ENCODE peak calls at places on chromosomes 13 and 19, in four cellular contexts. One of them, this sample, is unnamed.

GRCh38 chr13:33446821-33447481 is 161.4 kb upstream of the STARD13 start:
- DNase-seq in astrocyte of the spinal cord: no peak
- DNase-seq in fibroblast of pulmonary artery: no peak
- DNase-seq in thoracic aorta: no peak
- DNase-seq in this sample: no peak

GRCh38 chr13:49494645-49495044 is 1.1 kb upstream of the PHF11 start:
- DNase-seq in astrocyte of the spinal cord: no peak
- DNase-seq in fibroblast of pulmonary artery: no peak
- DNase-seq in thoracic aorta: no peak
- DNase-seq in this sample: no peak

GRCh38 chr19:37920591-37921450 is 13.8 kb downstream of the SIPA1L3 start:
- DNase-seq in astrocyte of the spinal cord: no peak
- DNase-seq in fibroblast of pulmonary artery: no peak
- DNase-seq in thoracic aorta: no peak
- DNase-seq in this sample: no peak

GRCh38 chr19:44212865-44213346 is 574 bp downstream of the ZNF227 start:
- DNase-seq in astrocyte of the spinal cord: peak; percentile 42
- DNase-seq in fibroblast of pulmonary artery: peak; percentile 37
- DNase-seq in thoracic aorta: no peak
- DNase-seq in this sample: no peak

GRCh38 chr13:30569901-30570576 is 47.7 kb upstream of the USPL1 start:
- DNase-seq in astrocyte of the spinal cord: peak; percentile 96
- DNase-seq in fibroblast of pulmonary artery: peak; percentile 92
- DNase-seq in thoracic aorta: peak; percentile 25
- DNase-seq in this sample: no peak

GRCh38 chr19:7360393-7360984 is 11.8 kb downstream of the ARHGEF18 start:
- DNase-seq in astrocyte of the spinal cord: no peak
- DNase-seq in fibroblast of pulmonary artery: peak; percentile 47
- DNase-seq in thoracic aorta: no peak
- DNase-seq in this sample: no peak

GRCh38 chr13:66992183-66992582 is 238.0 kb downstream of the PCDH9 start:
- DNase-seq in astrocyte of the spinal cord: peak; percentile 74
- DNase-seq in fibroblast of pulmonary artery: peak; percentile 73
- DNase-seq in thoracic aorta: no peak
- DNase-seq in this sample: no peak

GRCh38 chr13:72186730-72187422 is 319.9 kb upstream of the DACH1 start:
- DNase-seq in astrocyte of the spinal cord: no peak
- DNase-seq in fibroblast of pulmonary artery: no peak
- DNase-seq in thoracic aorta: no peak
- DNase-seq in this sample: no peak

GRCh38 chr19:32387701-32388392 is 17.7 kb upstream of the DPY19L3 start:
- DNase-seq in astrocyte of the spinal cord: peak; percentile 70
- DNase-seq in fibroblast of pulmonary artery: no peak
- DNase-seq in thoracic aorta: no peak
- DNase-seq in this sample: no peak

GRCh38 chr19:45780448-45781281 is 1.6 kb downstream of the DMPK start:
- DNase-seq in astrocyte of the spinal cord: no peak
- DNase-seq in fibroblast of pulmonary artery: no peak
- DNase-seq in thoracic aorta: no peak
- DNase-seq in this sample: no peak

GRCh38 chr13:74771964-74772363 is 637.8 kb upstream of the KLF12 start:
- DNase-seq in astrocyte of the spinal cord: peak; percentile 87
- DNase-seq in fibroblast of pulmonary artery: peak; percentile 78
- DNase-seq in thoracic aorta: no peak
- DNase-seq in this sample: no peak

GRCh38 chr13:105847532-105848295 is 687.7 kb downstream of the EFNB2 start:
- DNase-seq in astrocyte of the spinal cord: peak; percentile 44
- DNase-seq in fibroblast of pulmonary artery: peak; percentile 3
- DNase-seq in thoracic aorta: no peak
- DNase-seq in this sample: no peak

GRCh38 chr19:32318884-32319520 is 26.4 kb upstream of the ZNF507 start:
- DNase-seq in astrocyte of the spinal cord: no peak
- DNase-seq in fibroblast of pulmonary artery: peak; percentile 13
- DNase-seq in thoracic aorta: no peak
- DNase-seq in this sample: no peak

GRCh38 chr13:19592657-19593175 is 31.4 kb upstream of the TPTE2 start:
- DNase-seq in astrocyte of the spinal cord: no peak
- DNase-seq in fibroblast of pulmonary artery: no peak
- DNase-seq in thoracic aorta: no peak
- DNase-seq in this sample: no peak

GRCh38 chr13:34555988-34556387 is 386.1 kb upstream of the NBEA start:
- DNase-seq in astrocyte of the spinal cord: no peak
- DNase-seq in fibroblast of pulmonary artery: no peak
- DNase-seq in thoracic aorta: no peak
- DNase-seq in this sample: no peak

GRCh38 chr13:21549633-21550032 is 54.3 kb downstream of the MICU2 start:
- DNase-seq in astrocyte of the spinal cord: no peak
- DNase-seq in fibroblast of pulmonary artery: no peak
- DNase-seq in thoracic aorta: no peak
- DNase-seq in this sample: no peak

GRCh38 chr19:56066152-56067023 is 54.7 kb downstream of the ZNF787 start:
- DNase-seq in astrocyte of the spinal cord: peak; percentile 27
- DNase-seq in fibroblast of pulmonary artery: peak; percentile 49
- DNase-seq in thoracic aorta: no peak
- DNase-seq in this sample: no peak

GRCh38 chr13:109256866-109257760 is 529.3 kb downstream of the IRS2 start:
- DNase-seq in astrocyte of the spinal cord: peak; percentile 94
- DNase-seq in fibroblast of pulmonary artery: peak; percentile 100
- DNase-seq in thoracic aorta: no peak
- DNase-seq in this sample: no peak

GRCh38 chr19:55494172-55494761 is 6.0 kb downstream of the SSC5D start:
- DNase-seq in astrocyte of the spinal cord: peak; percentile 41
- DNase-seq in fibroblast of pulmonary artery: peak; percentile 94
- DNase-seq in thoracic aorta: no peak
- DNase-seq in this sample: no peak

GRCh38 chr13:109779876-109780516 is 6.4 kb downstream of the IRS2 start:
- DNase-seq in astrocyte of the spinal cord: peak; percentile 20
- DNase-seq in fibroblast of pulmonary artery: no peak
- DNase-seq in thoracic aorta: no peak
- DNase-seq in this sample: no peak

GRCh38 chr13:112812306-112813034 is 122.6 kb downstream of the ATP11A start:
- DNase-seq in astrocyte of the spinal cord: no peak
- DNase-seq in fibroblast of pulmonary artery: peak; percentile 24
- DNase-seq in thoracic aorta: no peak
- DNase-seq in this sample: no peak
- H3K4me3 ChIP-seq in astrocyte of the spinal cord: no peak overlapping the region
- H3K4me3 ChIP-seq in fibroblast of pulmonary artery: no peak overlapping the region
- H3K4me3 ChIP-seq in thoracic aorta: no peak overlapping the region
- H3K4me3 ChIP-seq in this sample: no peak overlapping the region

DNA sequence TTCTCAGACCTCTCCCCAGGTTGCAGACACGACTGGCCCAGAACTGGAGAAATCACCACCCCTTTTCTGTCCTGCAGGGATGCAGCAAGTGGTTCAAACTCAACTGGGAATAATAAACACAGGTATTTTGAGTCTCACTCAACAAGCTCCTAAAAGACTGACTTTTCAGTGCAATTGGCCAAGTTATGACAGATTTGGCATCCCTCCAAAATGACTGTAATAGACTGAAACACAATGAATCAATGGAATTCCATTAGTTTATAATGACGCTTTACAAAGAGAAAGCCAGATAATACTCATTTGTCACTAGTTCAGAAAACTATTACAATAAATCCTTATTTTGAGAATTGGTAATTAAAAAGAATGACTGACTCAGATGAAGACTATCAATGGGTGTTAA is 38.1 kb downstream of the MIPEP start:
- DNase-seq in astrocyte of the spinal cord: peak; percentile 11
- DNase-seq in fibroblast of pulmonary artery: peak; percentile 64
- DNase-seq in thoracic aorta: no peak
- DNase-seq in this sample: no peak
- H3K4me3 ChIP-seq in astrocyte of the spinal cord: no peak overlapping the region
- H3K4me3 ChIP-seq in fibroblast of pulmonary artery: no peak overlapping the region
- H3K4me3 ChIP-seq in thoracic aorta: no peak overlapping the region
- H3K4me3 ChIP-seq in this sample: no peak overlapping the region

GRCh38 chr19:1509589-1510441 is 3.0 kb downstream of the ADAMTSL5 start:
- DNase-seq in astrocyte of the spinal cord: no peak
- DNase-seq in fibroblast of pulmonary artery: no peak
- DNase-seq in thoracic aorta: no peak
- DNase-seq in this sample: no peak

GRCh38 chr19:1507763-1508506 is 4.9 kb downstream of the ADAMTSL5 start:
- DNase-seq in astrocyte of the spinal cord: peak; percentile 94
- DNase-seq in fibroblast of pulmonary artery: peak; percentile 97
- DNase-seq in thoracic aorta: peak; percentile 72
- DNase-seq in this sample: no peak

GRCh38 chr19:1507192-1507660 is 5.6 kb downstream of the ADAMTSL5 start:
- DNase-seq in astrocyte of the spinal cord: no peak
- DNase-seq in fibroblast of pulmonary artery: no peak
- DNase-seq in thoracic aorta: no peak
- DNase-seq in this sample: no peak

GRCh38 chr19:1510442-1510806 is 2.4 kb downstream of the ADAMTSL5 start:
- DNase-seq in astrocyte of the spinal cord: no peak
- DNase-seq in fibroblast of pulmonary artery: no peak
- DNase-seq in thoracic aorta: no peak
- DNase-seq in this sample: no peak

GRCh38 chr19:1508507-1508856 is 4.3 kb downstream of the ADAMTSL5 start:
- DNase-seq in astrocyte of the spinal cord: no peak
- DNase-seq in fibroblast of pulmonary artery: no peak
- DNase-seq in thoracic aorta: no peak
- DNase-seq in this sample: no peak
- H3K4me3 ChIP-seq in astrocyte of the spinal cord: peak overlapping the region; percentile 15
- H3K4me3 ChIP-seq in fibroblast of pulmonary artery: peak overlapping the region; percentile 37
- H3K4me3 ChIP-seq in thoracic aorta: peak overlapping the region; percentile 75
- H3K4me3 ChIP-seq in this sample: peak overlapping the region; percentile 48

GRCh38 chr13:78309497-78310180 is 293.7 kb downstream of the POU4F1 start:
- DNase-seq in astrocyte of the spinal cord: no peak
- DNase-seq in fibroblast of pulmonary artery: no peak
- DNase-seq in thoracic aorta: no peak
- DNase-seq in this sample: no peak
- H3K4me3 ChIP-seq in astrocyte of the spinal cord: no peak overlapping the region
- H3K4me3 ChIP-seq in fibroblast of pulmonary artery: no peak overlapping the region
- H3K4me3 ChIP-seq in thoracic aorta: no peak overlapping the region
- H3K4me3 ChIP-seq in this sample: no peak overlapping the region

GRCh38 chr19:46935066-46935663 is 74.4 kb downstream of the ARHGAP35 start:
- DNase-seq in astrocyte of the spinal cord: no peak
- DNase-seq in fibroblast of pulmonary artery: no peak
- DNase-seq in thoracic aorta: no peak
- DNase-seq in this sample: no peak
- H3K4me3 ChIP-seq in astrocyte of the spinal cord: no peak overlapping the region
- H3K4me3 ChIP-seq in fibroblast of pulmonary artery: no peak overlapping the region
- H3K4me3 ChIP-seq in thoracic aorta: no peak overlapping the region
- H3K4me3 ChIP-seq in this sample: no peak overlapping the region

DNA sequence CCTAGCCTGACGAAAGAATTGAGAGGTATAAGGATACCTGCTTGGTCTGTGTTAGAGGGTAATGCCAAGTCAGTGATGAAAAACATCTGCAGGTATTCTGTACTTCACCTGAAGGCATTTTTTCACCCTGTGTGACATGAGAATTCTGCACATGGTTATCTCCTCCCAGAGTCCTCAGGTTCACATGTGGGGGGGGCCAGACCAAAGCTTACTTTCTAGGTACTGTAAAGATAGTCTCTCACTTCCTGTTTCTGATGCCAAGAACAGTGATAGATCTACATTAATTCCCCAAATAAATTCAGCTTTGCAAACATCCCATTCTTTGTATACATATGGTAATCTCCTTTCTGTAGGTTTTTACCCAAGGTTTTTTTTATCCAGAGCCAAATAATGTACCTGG is 53.4 kb downstream of the GPC6 start:
- DNase-seq in astrocyte of the spinal cord: no peak
- DNase-seq in fibroblast of pulmonary artery: no peak
- DNase-seq in thoracic aorta: no peak
- DNase-seq in this sample: no peak
- H3K4me3 ChIP-seq in astrocyte of the spinal cord: no peak overlapping the region
- H3K4me3 ChIP-seq in fibroblast of pulmonary artery: no peak overlapping the region
- H3K4me3 ChIP-seq in thoracic aorta: no peak overlapping the region
- H3K4me3 ChIP-seq in this sample: no peak overlapping the region

GRCh38 chr13:42571895-42572294 is 2.1 kb upstream of the TNFSF11 start:
- DNase-seq in astrocyte of the spinal cord: no peak
- DNase-seq in fibroblast of pulmonary artery: no peak
- DNase-seq in thoracic aorta: no peak
- DNase-seq in this sample: no peak

GRCh38 chr13:42577538-42577937 is 3.6 kb downstream of the TNFSF11 start:
- DNase-seq in astrocyte of the spinal cord: no peak
- DNase-seq in fibroblast of pulmonary artery: no peak
- DNase-seq in thoracic aorta: no peak
- DNase-seq in this sample: no peak

GRCh38 chr13:42575938-42576337 is 2.0 kb downstream of the TNFSF11 start:
- DNase-seq in astrocyte of the spinal cord: no peak
- DNase-seq in fibroblast of pulmonary artery: no peak
- DNase-seq in thoracic aorta: no peak
- DNase-seq in this sample: no peak

GRCh38 chr13:42574011-42574410 is at the start of gene TNFSF11:
- DNase-seq in astrocyte of the spinal cord: no peak
- DNase-seq in fibroblast of pulmonary artery: no peak
- DNase-seq in thoracic aorta: no peak
- DNase-seq in this sample: no peak

DNA sequence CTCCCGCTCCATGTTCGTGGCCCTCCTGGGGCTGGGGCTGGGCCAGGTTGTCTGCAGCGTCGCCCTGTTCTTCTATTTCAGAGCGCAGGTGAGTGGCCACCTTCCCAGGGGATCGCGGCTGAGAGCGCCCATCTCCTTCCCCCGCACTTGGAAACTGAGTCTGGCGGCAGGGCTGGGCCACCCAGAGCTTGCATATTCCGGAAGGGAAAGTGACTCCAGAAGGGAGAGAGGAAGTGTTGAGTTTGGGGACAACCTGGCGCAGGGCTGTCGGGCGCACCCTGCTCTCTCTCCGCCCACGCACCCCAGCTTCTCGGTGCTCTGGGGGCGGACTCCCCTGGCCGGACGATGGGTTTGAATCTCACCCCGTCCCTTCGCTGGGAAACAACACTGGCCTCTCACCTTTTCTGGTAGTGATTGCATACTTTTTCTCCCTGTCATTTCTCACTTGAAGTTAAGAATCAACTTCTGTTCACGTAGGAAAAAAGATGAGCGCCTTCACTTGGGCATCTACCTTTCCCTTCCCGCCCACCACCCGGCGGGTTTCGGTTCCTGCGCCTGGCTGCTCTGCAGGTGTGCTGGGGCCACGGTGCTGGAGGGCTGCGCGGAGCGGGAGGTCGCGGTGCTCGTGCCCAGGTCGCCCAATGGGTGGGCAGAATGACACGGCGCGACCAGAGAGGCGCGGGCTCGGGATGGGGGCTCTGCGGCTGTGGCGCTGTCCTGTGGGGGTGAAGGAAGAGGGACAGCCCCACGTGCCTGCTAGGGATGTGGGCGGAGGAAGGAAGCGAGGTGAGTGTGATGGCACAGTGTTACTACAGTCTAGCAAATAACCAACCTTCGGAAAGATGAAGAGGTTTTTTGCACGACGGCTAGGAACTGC is 721 bp downstream of the TNFSF11 start:
- DNase-seq in astrocyte of the spinal cord: no peak
- DNase-seq in fibroblast of pulmonary artery: no peak
- DNase-seq in thoracic aorta: no peak
- DNase-seq in this sample: no peak
- H3K4me3 ChIP-seq in astrocyte of the spinal cord: peak overlapping the region; percentile 53
- H3K4me3 ChIP-seq in fibroblast of pulmonary artery: peak overlapping the region; percentile 41
- H3K4me3 ChIP-seq in thoracic aorta: peak overlapping the region; percentile 55
- H3K4me3 ChIP-seq in this sample: peak overlapping the region; percentile 26

This sample was measured in vagina.